ENCODE peak calls at places on chromosomes 13 and 19, in ten cellular contexts. Y is transverse colon; H is CD8-positive, alpha-beta T cell; F is cardiac muscle cell; X is psoas muscle; J is mucosa of descending colon; R is A549; O is ascending aorta; A is heart right ventricle; E is Caco-2. S is an unnamed sample.

GRCh38 chr13:74987124-74987690 is 494.8 kb downstream of the TBC1D4 start:
- DNase-seq in R (no peak), H (no peak), Y (no peak), X (no peak), J (no peak), O (no peak), F (no peak), A (no peak), E (no peak), S (no peak)

GRCh38 chr13:42334329-42334706 is 62.4 kb downstream of the AKAP11 start:
- DNase-seq in J (no peak), Y (no peak), R (no peak), H (no peak), X (no peak), E (no peak), A (no peak), O (no peak), F (no peak), S (no peak)

GRCh38 chr19:29467824-29468401 is 57.9 kb upstream of the VSTM2B start:
- DNase-seq in E (peak; percentile 49), X (no peak), F (peak; percentile 31), O (no peak), J (no peak), Y (no peak), A (no peak), H (no peak), R (peak; percentile 77), S (no peak)

GRCh38 chr13:79547821-79548220 is 66.9 kb downstream of the NDFIP2 start:
- DNase-seq in A (no peak), Y (no peak), H (no peak), R (no peak), F (no peak), X (no peak), O (no peak), J (no peak), E (no peak), S (no peak)

GRCh38 chr19:51097796-51098195 is 10.4 kb downstream of the CTU1 start:
- DNase-seq in E (no peak), O (no peak), H (no peak), R (no peak), X (no peak), Y (no peak), J (no peak), F (no peak), A (no peak), S (no peak)

GRCh38 chr13:48535791-48536190 is 2.9 kb upstream of the RCBTB2 start:
- DNase-seq in O (no peak), X (no peak), H (no peak), R (no peak), F (no peak), Y (no peak), J (no peak), E (no peak), A (no peak), S (no peak)

GRCh38 chr13:97255515-97255999 is 33.4 kb downstream of the MBNL2 start:
- DNase-seq in F (no peak), J (no peak), R (peak; percentile 11), O (no peak), X (no peak), E (no peak), H (no peak), A (no peak), Y (no peak), S (no peak)

GRCh38 chr19:12838182-12838890 is at the start of gene MAST1:
- DNase-seq in A (peak; percentile 25), H (no peak), O (no peak), E (peak; percentile 74), Y (peak; percentile 46), R (peak; percentile 46), J (peak; percentile 51), F (peak; percentile 86), X (peak; percentile 24), S (no peak)

GRCh38 chr19:58544591-58545285 is 874 bp downstream of the TRIM28 start:
- DNase-seq in H (peak; percentile 60), E (no peak), F (peak; percentile 76), X (no peak), A (peak; percentile 50), R (peak; percentile 40), O (no peak), J (peak; percentile 70), Y (no peak), S (no peak)

GRCh38 chr19:12939292-12939606 is 840 bp downstream of the CALR start:
- DNase-seq in F (no peak), R (no peak), E (peak; percentile 15), J (no peak), O (no peak), H (no peak), X (no peak), Y (peak; percentile 28), A (no peak), S (no peak)

GRCh38 chr19:2253106-2254051 is 2.8 kb downstream of the JSRP1 start:
- DNase-seq in A (no peak), E (no peak), Y (no peak), X (no peak), H (peak; percentile 44), O (no peak), F (peak; percentile 59), R (no peak), J (peak; percentile 63), S (no peak)
- TF ChIP-seq CTCF in A (no peak), E (no peak), Y (no peak), X (no peak), H (peak; percentile 55), O (no peak), F (peak; percentile 19), R (no peak), J (no peak), S (no peak)

GRCh38 chr19:16327501-16327900 is 2.9 kb downstream of the KLF2 start:
- DNase-seq in X (no peak), R (no peak), Y (peak; percentile 39), H (no peak), J (no peak), F (no peak), E (no peak), A (no peak), O (no peak), S (no peak)

GRCh38 chr19:16326401-16327130 is 1.9 kb downstream of the KLF2 start:
- DNase-seq in E (no peak), X (peak; percentile 40), A (no peak), H (no peak), J (peak; percentile 68), Y (peak; percentile 55), O (no peak), F (no peak), R (no peak), S (no peak)

GRCh38 chr19:16328824-16329482 is 4.3 kb downstream of the KLF2 start:
- DNase-seq in F (no peak), X (no peak), Y (no peak), A (no peak), R (peak; percentile 43), O (no peak), E (peak; percentile 23), J (no peak), H (no peak), S (no peak)

GRCh38 chr19:16327131-16327450 is 2.5 kb downstream of the KLF2 start:
- DNase-seq in O (no peak), E (no peak), X (no peak), R (no peak), H (no peak), J (no peak), A (no peak), F (no peak), Y (no peak), S (no peak)

DNA sequence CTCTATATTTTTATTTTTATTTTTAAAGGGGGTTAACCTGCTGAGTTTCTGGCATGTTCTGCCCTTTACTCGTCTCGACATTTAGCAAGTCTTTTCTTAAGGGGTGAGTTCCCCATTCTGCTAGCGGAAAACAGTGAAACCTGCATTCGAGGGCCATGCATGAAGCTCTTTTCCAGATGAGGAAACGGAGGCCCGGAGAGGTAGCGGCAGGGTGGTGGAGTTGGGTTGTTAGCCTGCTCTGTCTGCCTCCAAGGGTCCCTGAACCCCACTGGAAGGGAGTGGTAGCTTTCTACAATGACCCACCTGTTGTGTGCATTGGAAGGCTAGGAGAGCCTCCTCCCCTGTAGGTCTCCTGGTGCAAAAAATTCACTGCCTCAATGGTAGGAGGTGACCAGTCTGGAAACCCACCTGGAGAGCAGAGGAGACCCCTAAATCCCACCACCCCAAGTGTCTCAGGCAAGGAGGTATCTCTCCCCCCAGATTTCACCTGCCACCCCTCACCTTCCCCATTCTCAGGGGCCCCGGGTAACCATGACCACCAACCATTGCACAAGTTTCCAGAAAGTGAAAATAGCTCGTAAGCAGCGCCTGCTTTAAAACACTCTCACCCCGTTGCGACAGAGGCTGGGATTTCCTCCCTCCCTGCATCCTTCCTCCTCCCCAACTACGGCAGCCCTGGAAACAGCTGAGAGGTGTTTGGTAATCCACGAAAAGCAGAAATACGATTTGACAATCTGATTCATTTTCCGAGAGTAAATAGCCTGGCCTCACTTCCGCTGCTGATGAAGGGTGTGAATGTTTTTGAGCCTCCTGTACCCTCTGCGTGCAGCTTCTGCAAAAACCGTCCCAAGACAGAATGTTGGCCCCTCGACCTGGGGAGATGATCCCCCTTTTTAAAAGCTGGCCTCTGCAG is 3.5 kb downstream of the KLF2 start:
- DNase-seq in F (no peak), J (peak; percentile 74), A (peak; percentile 56), E (no peak), X (peak; percentile 86), Y (peak; percentile 75), R (peak; percentile 32), O (peak; percentile 80), H (no peak), S (no peak)
- H3K4me1 ChIP-seq in F (peaks cover 3% of the 10 kb centered on the region), J (peaks cover 20% of the 10 kb centered on the region), A (peaks cover 59% of the 10 kb centered on the region), E (no peaks in the 10 kb centered on the region), X (peaks cover 17% of the 10 kb centered on the region), Y (peaks cover 11% of the 10 kb centered on the region), R (peaks cover 30% of the 10 kb centered on the region), O (peaks cover 5% of the 10 kb centered on the region), H (peaks cover 47% of the 10 kb centered on the region), S (peaks cover 11% of the 10 kb centered on the region)

GRCh38 chr19:16542045-16542893 is at the start of gene CHERP:
- DNase-seq in J (peak; percentile 97), X (peak; percentile 94), E (peak; percentile 91), F (peak; percentile 97), H (peak; percentile 92), A (peak; percentile 96), O (peak; percentile 60), R (peak; percentile 90), Y (peak; percentile 95), S (peak; percentile 61)
- TF ChIP-seq CTCF in J (no peak), X (no peak), E (no peak), F (no peak), H (no peak), A (no peak), O (no peak), R (no peak), Y (no peak), S (no peak)

DNA sequence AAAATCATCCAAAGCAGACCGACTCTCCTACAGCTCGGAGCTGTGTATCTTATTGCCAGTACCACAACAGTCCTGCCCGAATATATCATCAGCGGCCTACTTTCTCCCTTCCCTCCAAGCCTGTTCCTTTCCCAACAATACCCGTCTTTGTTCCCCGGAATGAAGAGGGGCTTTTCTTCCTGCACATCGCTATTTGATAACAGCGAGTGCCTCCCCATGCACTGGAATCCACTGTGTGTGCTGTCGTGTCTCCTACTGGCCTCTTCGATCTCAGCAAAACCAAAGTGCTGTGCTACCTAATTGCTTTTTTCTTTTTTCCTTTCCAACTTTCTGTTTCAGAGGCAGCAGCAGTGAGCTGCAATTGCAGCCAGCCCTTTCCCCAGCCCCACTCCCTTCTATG is 43.5 kb downstream of the EFNB2 start:
- DNase-seq in J (no peak), H (no peak), Y (no peak), X (no peak), E (no peak), R (no peak), F (no peak), O (no peak), A (no peak), S (no peak)
- H3K4me1 ChIP-seq in J (peaks cover 15% of the 10 kb centered on the region), H (no peaks in the 10 kb centered on the region), Y (peaks cover 12% of the 10 kb centered on the region), X (peaks cover 17% of the 10 kb centered on the region), E (peaks cover 17% of the 10 kb centered on the region), R (no peaks in the 10 kb centered on the region), F (peaks cover 18% of the 10 kb centered on the region), O (peaks cover 6% of the 10 kb centered on the region), A (peaks cover 57% of the 10 kb centered on the region), S (no peaks in the 10 kb centered on the region)

GRCh38 chr19:30649934-30650614 is 277.9 kb downstream of the ZNF536 start:
- DNase-seq in H (no peak), E (peak; percentile 48), O (no peak), Y (no peak), F (peak; percentile 59), J (no peak), A (no peak), R (peak; percentile 72), X (no peak), S (no peak)
- TF ChIP-seq CTCF in H (peak; percentile 46), E (peak; percentile 77), O (peak; percentile 49), Y (peak; percentile 52), F (peak; percentile 84), J (peak; percentile 6), A (peak; percentile 80), R (peak; percentile 99), X (peak; percentile 67), S (peak; percentile 86)